ENCODE peak calls at places on chromosome 9, in nine cellular contexts. X, B, Y, L, V, P, J, S and F are unnamed samples. For H3K4me1 and H3K36me3, the result is how much of the 10 kb centered on the place peaks cover.

GRCh38 chr9:89821081-89821480 is 216.3 kb downstream of the GADD45G start:
- DNase-seq in X (no peak), B (no peak), Y (no peak), L (no peak), V (no peak), P (no peak), J (peak), S (no peak), F (no peak)

GRCh38 chr9:136605966-136606365 is 56.8 kb upstream of the EGFL7 start:
- DNase-seq in X (peak), B (no peak), Y (no peak), L (no peak), V (no peak), P (no peak), J (no peak), S (no peak), F (no peak)

GRCh38 chr9:113992276-113992951 is 85.7 kb downstream of the AMBP start:
- DNase-seq in X (no peak), B (no peak), Y (no peak), L (peak), V (no peak), P (no peak), J (no peak), S (no peak), F (no peak)

GRCh38 chr9:86892576-86892975 is 54.7 kb downstream of the GAS1 start:
- DNase-seq in X (no peak), B (no peak), Y (no peak), L (no peak), V (no peak), P (no peak), J (no peak), S (no peak), F (no peak)

GRCh38 chr9:5587024-5587423 is 41.9 kb upstream of the RIC1 start:
- DNase-seq in X (peak), B (no peak), Y (no peak), L (no peak), V (no peak), P (no peak), J (no peak), S (peak), F (no peak)

GRCh38 chr9:32587901-32588300 is 14.9 kb upstream of the NDUFB6 start:
- DNase-seq in X (no peak), B (no peak), Y (no peak), L (no peak), V (no peak), P (no peak), J (no peak), S (no peak), F (no peak)

GRCh38 chr9:33165263-33166151 is 1.6 kb downstream of the B4GALT1 start:
- DNase-seq in X (no peak), B (peak), Y (peak), L (peak), V (no peak), P (peak), J (peak), S (peak), F (peak)

GRCh38 chr9:71604197-71605063 is 163.9 kb downstream of the CEMIP2 start:
- DNase-seq in X (peak), B (peak), Y (peak), L (peak), V (peak), P (peak), J (peak), S (peak), F (peak)

GRCh38 chr9:131651599-131651998 is 88.3 kb downstream of the RAPGEF1 start:
- DNase-seq in X (no peak), B (peak), Y (no peak), L (no peak), V (no peak), P (no peak), J (no peak), S (peak), F (no peak)

GRCh38 chr9:3956081-3956701 is 343.7 kb downstream of the GLIS3 start:
- DNase-seq in X (no peak), B (no peak), Y (no peak), L (no peak), V (no peak), P (no peak), J (no peak), S (no peak), F (peak)

GRCh38 chr9:88733651-88734470 is 198.9 kb downstream of the NXNL2 start:
- DNase-seq in X (no peak), B (no peak), Y (no peak), L (peak), V (no peak), P (no peak), J (no peak), S (no peak), F (no peak)

GRCh38 chr9:27784999-27785713 is 211.9 kb upstream of the C9orf72 start:
- DNase-seq in X (no peak), B (no peak), Y (no peak), L (no peak), V (no peak), P (no peak), J (no peak), S (no peak), F (no peak)

GRCh38 chr9:134132208-134132870 is 3.5 kb upstream of the WDR5 start:
- DNase-seq in X (no peak), B (no peak), Y (no peak), L (no peak), V (no peak), P (no peak), J (no peak), S (no peak), F (no peak)

GRCh38 chr9:34328983-34329832 is at the start of the genes KIF24 and NUDT2:
- DNase-seq in X (peak), B (peak), Y (peak), L (peak), V (peak), P (peak), J (peak), S (peak), F (peak)

GRCh38 chr9:137593176-137593575 is 2.9 kb upstream of the ZMYND19 start:
- DNase-seq in X (no peak), B (no peak), Y (no peak), L (no peak), V (no peak), P (no peak), J (no peak), S (no peak), F (no peak)

GRCh38 chr9:113221800-113222481 is 597 bp downstream of the SLC31A1 start:
- DNase-seq in X (no peak), B (peak), Y (no peak), L (no peak), V (peak), P (peak), J (no peak), S (peak), F (no peak)

GRCh38 chr9:21812945-21813568 is 10.6 kb downstream of the MTAP start:
- DNase-seq in X (peak), B (peak), Y (peak), L (peak), V (peak), P (peak), J (peak), S (peak), F (peak)

GRCh38 chr9:32378496-32378895 is 5.9 kb upstream of the ACO1 start:
- DNase-seq in X (no peak), B (peak), Y (peak), L (peak), V (peak), P (peak), J (peak), S (peak), F (peak)

GRCh38 chr9:121085661-121086060 is 10.9 kb downstream of the CNTRL start:
- DNase-seq in X (no peak), B (no peak), Y (no peak), L (no peak), V (no peak), P (no peak), J (no peak), S (no peak), F (no peak)

GRCh38 chr9:38039090-38039906 is 29.7 kb downstream of the SHB start:
- DNase-seq in X (peak), B (no peak), Y (no peak), L (no peak), V (no peak), P (no peak), J (peak), S (peak), F (peak)

GRCh38 chr9:110160685-110161084 is 47.3 kb downstream of the C9orf152 start:
- DNase-seq in X (no peak), B (no peak), Y (no peak), L (no peak), V (no peak), P (no peak), J (no peak), S (no peak), F (no peak)

GRCh38 chr9:19564396-19565061 is 155.7 kb downstream of the ACER2 start:
- DNase-seq in X (no peak), B (no peak), Y (no peak), L (no peak), V (no peak), P (no peak), J (no peak), S (no peak), F (no peak)

GRCh38 chr9:5552301-5552700 is 42.0 kb downstream of the PDCD1LG2 start:
- DNase-seq in X (no peak), B (no peak), Y (no peak), L (no peak), V (no peak), P (no peak), J (no peak), S (no peak), F (no peak)

GRCh38 chr9:77427256-77427927 is 220.7 kb downstream of the GNA14 start:
- DNase-seq in X (no peak), B (no peak), Y (no peak), L (no peak), V (no peak), P (no peak), J (no peak), S (no peak), F (no peak)

GRCh38 chr9:70480405-70480980 is 66.0 kb upstream of the KLF9 start:
- DNase-seq in X (no peak), B (no peak), Y (peak), L (peak), V (no peak), P (no peak), J (no peak), S (peak), F (no peak)

GRCh38 chr9:70479880-70480291 is 65.4 kb upstream of the KLF9 start:
- DNase-seq in X (peak), B (no peak), Y (peak), L (no peak), V (no peak), P (no peak), J (no peak), S (no peak), F (no peak)

GRCh38 chr9:70478963-70479641 is 64.6 kb upstream of the KLF9 start:
- DNase-seq in X (no peak), B (no peak), Y (peak), L (peak), V (no peak), P (no peak), J (no peak), S (no peak), F (no peak)

GRCh38 chr9:70484232-70485130 is 70.0 kb upstream of the KLF9 start:
- DNase-seq in X (no peak), B (peak), Y (peak), L (peak), V (peak), P (peak), J (peak), S (peak), F (peak)

GRCh38 chr9:70481471-70481870 is 67.0 kb upstream of the KLF9 start:
- DNase-seq in X (no peak), B (no peak), Y (no peak), L (no peak), V (no peak), P (no peak), J (no peak), S (no peak), F (no peak)
- H3K4me1 ChIP-seq in X (under half), B (under half), Y (under half), L (half or more), V (under half), P (under half), J (under half), S (under half), F (under half)

DNA sequence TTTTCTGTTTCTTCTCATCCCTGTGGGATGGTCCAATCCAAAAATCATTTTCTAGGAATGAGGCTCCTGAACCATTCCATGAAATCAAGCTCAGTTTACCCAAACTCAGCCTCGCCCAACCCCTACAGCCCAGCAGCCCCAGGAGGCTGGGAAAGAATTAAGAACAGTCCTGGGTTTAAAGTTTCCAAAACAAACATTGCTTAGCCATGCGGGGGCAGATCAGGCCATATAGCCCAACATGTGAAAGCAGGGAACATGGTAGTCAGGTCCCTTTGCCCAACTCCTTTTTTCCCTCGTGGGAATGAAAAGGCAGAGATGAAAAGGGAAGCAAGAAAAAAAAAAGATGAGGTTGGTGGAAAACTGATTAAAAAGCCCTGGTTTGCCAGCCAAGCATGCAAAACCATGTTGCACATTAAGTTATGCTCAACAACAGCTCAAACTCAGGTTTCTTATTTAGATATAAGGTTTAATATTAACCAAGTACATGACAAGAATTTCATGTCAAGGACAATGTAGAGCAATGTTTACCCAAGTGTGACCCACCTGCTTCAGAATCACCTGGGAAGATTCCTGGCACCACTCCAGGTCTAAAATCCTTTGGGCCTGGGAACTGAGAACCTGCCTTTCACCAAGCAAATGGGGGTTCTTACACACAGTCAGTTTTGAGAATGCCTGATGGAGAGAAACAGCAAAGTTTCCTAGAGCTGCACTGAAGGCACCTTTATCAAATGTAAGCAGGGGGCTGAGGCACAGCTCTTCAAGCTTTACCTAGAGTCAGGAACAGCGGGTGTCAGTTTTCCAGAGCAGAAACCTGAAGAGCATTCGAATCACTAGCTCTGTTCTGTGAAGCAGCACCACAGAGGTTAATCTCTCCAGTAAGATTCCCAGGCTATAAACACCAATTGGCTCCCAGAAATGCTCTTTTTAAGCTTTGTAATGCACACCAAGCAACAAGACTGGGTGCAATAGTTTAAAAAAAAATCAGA is 1.7 kb downstream of the FREM1 start:
- DNase-seq in X (no peak), B (peak), Y (no peak), L (no peak), V (no peak), P (no peak), J (peak), S (no peak), F (no peak)
- H3K4me3 ChIP-seq in X (no peak), B (peak), Y (no peak), L (no peak), V (peak), P (no peak), J (peak), S (no peak), F (no peak)

GRCh38 chr9:123108976-123109375 is 75.5 kb downstream of the GPR21 start:
- DNase-seq in X (no peak), B (no peak), Y (no peak), L (no peak), V (no peak), P (no peak), J (no peak), S (no peak), F (no peak)

GRCh38 chr9:123102380-123103113 is 69.1 kb downstream of the GPR21 start:
- DNase-seq in X (no peak), B (no peak), Y (no peak), L (no peak), V (no peak), P (no peak), J (no peak), S (peak), F (no peak)

GRCh38 chr9:123105490-123105889 is 72.0 kb downstream of the GPR21 start:
- DNase-seq in X (no peak), B (no peak), Y (no peak), L (no peak), V (no peak), P (no peak), J (no peak), S (no peak), F (no peak)

GRCh38 chr9:123107639-123108285 is 74.3 kb downstream of the GPR21 start:
- DNase-seq in X (no peak), B (no peak), Y (no peak), L (no peak), V (no peak), P (no peak), J (no peak), S (no peak), F (no peak)

GRCh38 chr9:123104807-123105206 is 71.3 kb downstream of the GPR21 start:
- DNase-seq in X (no peak), B (no peak), Y (no peak), L (no peak), V (no peak), P (no peak), J (no peak), S (no peak), F (no peak)
- H3K36me3 ChIP-seq in X (under half), B (under half), Y (under half), L (under half), V (half or more), P (under half), J (under half), S (under half), F (under half)

DNA sequence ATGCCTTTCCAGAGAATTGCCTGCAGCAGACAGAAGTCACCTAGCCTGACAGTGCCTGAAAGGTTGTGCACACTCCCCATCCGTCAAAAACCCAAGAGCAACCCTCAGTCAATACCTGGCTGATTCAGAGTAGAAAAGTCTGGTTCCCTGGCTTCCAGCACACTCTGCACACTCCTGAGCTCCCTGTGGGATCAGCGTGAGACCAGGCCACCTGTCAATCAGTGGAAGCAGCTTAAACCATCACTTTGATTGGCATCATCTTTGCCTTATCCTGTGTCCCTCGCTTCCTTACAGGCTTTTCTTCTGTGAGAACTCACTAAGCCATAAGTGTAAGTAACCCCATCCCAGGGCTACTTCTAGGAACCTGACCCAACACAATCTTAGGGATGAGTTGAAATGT is 109.8 kb downstream of the ACTL7B start:
- DNase-seq in X (no peak), B (no peak), Y (no peak), L (no peak), V (no peak), P (no peak), J (no peak), S (no peak), F (no peak)
- H3K4me1 ChIP-seq in X (under half), B (under half), Y (under half), L (under half), V (under half), P (under half), J (under half), S (under half), F (under half)

GRCh38 chr9:96022445-96023031 is 147.0 kb downstream of the ERCC6L2 start:
- DNase-seq in X (no peak), B (no peak), Y (peak), L (peak), V (peak), P (no peak), J (peak), S (no peak), F (peak)

GRCh38 chr9:96029722-96030515 is 154.4 kb downstream of the ERCC6L2 start:
- DNase-seq in X (no peak), B (no peak), Y (no peak), L (no peak), V (no peak), P (no peak), J (no peak), S (no peak), F (no peak)

GRCh38 chr9:96025995-96026572 is 150.6 kb downstream of the ERCC6L2 start:
- DNase-seq in X (no peak), B (no peak), Y (no peak), L (no peak), V (peak), P (no peak), J (peak), S (no peak), F (no peak)

GRCh38 chr9:96027271-96028131 is 152.0 kb downstream of the ERCC6L2 start:
- DNase-seq in X (no peak), B (no peak), Y (no peak), L (no peak), V (no peak), P (no peak), J (peak), S (no peak), F (no peak)

DNA sequence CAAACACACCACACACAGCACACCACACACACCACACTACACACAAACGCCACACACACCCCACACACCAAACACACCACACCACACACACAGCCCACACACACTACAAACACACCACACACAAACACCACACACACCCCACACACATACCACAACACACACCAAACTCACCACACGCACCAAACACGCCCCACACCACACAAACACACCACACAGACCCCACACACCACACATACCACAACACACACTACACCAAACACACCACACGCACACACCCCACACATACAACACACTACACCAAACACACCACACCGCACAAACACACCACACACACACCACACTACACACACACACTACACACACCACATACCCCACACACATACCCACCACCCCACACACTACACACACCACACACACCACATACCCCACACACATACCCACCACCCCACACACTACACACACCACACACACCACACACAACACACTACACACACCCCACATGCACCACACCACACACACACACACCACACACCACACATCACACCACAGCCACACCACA is 151.2 kb downstream of the ERCC6L2 start:
- DNase-seq in X (no peak), B (no peak), Y (no peak), L (no peak), V (no peak), P (no peak), J (no peak), S (no peak), F (no peak)
- H3K4me3 ChIP-seq in X (no peak), B (no peak), Y (no peak), L (no peak), V (no peak), P (peak), J (no peak), S (no peak), F (no peak)

GRCh38 chr9:93541005-93541404 is 35.4 kb upstream of the PHF2 start:
- DNase-seq in X (no peak), B (no peak), Y (no peak), L (no peak), V (no peak), P (no peak), J (no peak), S (no peak), F (no peak)
- H3K36me3 ChIP-seq in X (under half), B (under half), Y (under half), L (under half), V (half or more), P (under half), J (under half), S (under half), F (under half)